ENCODE peak calls at places on chromosomes 7 and 10, in seven cellular contexts. One of them, this sample, is unnamed.

GRCh38 chr7:42832672-42833071 is 79.2 kb downstream of the C7orf25 start:
- DNase-seq in NB4: no peak
- DNase-seq in IMR-90: no peak
- DNase-seq in prostate gland: no peak
- DNase-seq in body of pancreas: no peak
- DNase-seq in heart left ventricle: no peak
- DNase-seq in A549: no peak
- DNase-seq in this sample: no peak

GRCh38 chr10:29804025-29804852 is 169.5 kb upstream of the SVIL start:
- DNase-seq in NB4: peak
- DNase-seq in IMR-90: peak
- DNase-seq in prostate gland: peak
- DNase-seq in body of pancreas: peak
- DNase-seq in heart left ventricle: peak
- DNase-seq in A549: peak
- DNase-seq in this sample: no peak

GRCh38 chr10:110880012-110880411 is 8.3 kb downstream of the PDCD4 start:
- DNase-seq in NB4: no peak
- DNase-seq in IMR-90: no peak
- DNase-seq in prostate gland: no peak
- DNase-seq in body of pancreas: no peak
- DNase-seq in heart left ventricle: no peak
- DNase-seq in A549: no peak
- DNase-seq in this sample: no peak

GRCh38 chr7:130350945-130351663 is 6.5 kb downstream of the CPA5 start:
- DNase-seq in NB4: no peak
- DNase-seq in IMR-90: no peak
- DNase-seq in prostate gland: no peak
- DNase-seq in body of pancreas: no peak
- DNase-seq in heart left ventricle: peak
- DNase-seq in A549: no peak
- DNase-seq in this sample: no peak

GRCh38 chr7:115368998-115369397 is 447.1 kb downstream of the MDFIC start:
- DNase-seq in NB4: no peak
- DNase-seq in IMR-90: no peak
- DNase-seq in prostate gland: no peak
- DNase-seq in body of pancreas: no peak
- DNase-seq in heart left ventricle: no peak
- DNase-seq in A549: no peak
- DNase-seq in this sample: no peak

GRCh38 chr7:113582471-113582870 is 336.3 kb downstream of the PPP1R3A start:
- DNase-seq in NB4: no peak
- DNase-seq in IMR-90: no peak
- DNase-seq in prostate gland: no peak
- DNase-seq in body of pancreas: no peak
- DNase-seq in heart left ventricle: no peak
- DNase-seq in A549: no peak
- DNase-seq in this sample: no peak

GRCh38 chr7:148819697-148820332 is 64.3 kb downstream of the EZH2 start:
- DNase-seq in NB4: no peak
- DNase-seq in IMR-90: peak
- DNase-seq in prostate gland: no peak
- DNase-seq in body of pancreas: no peak
- DNase-seq in heart left ventricle: no peak
- DNase-seq in A549: no peak
- DNase-seq in this sample: no peak

GRCh38 chr7:10815546-10815945 is 158.1 kb upstream of the PHF14 start:
- DNase-seq in NB4: no peak
- DNase-seq in IMR-90: no peak
- DNase-seq in prostate gland: no peak
- DNase-seq in body of pancreas: no peak
- DNase-seq in heart left ventricle: no peak
- DNase-seq in A549: no peak
- DNase-seq in this sample: no peak

GRCh38 chr7:117706191-117706590 is 167.1 kb downstream of the CTTNBP2 start:
- DNase-seq in NB4: no peak
- DNase-seq in IMR-90: no peak
- DNase-seq in prostate gland: no peak
- DNase-seq in body of pancreas: no peak
- DNase-seq in heart left ventricle: no peak
- DNase-seq in A549: no peak
- DNase-seq in this sample: no peak

GRCh38 chr10:118243907-118244306 is 98.2 kb downstream of the FAM204A start:
- DNase-seq in NB4: no peak
- DNase-seq in IMR-90: no peak
- DNase-seq in prostate gland: peak
- DNase-seq in body of pancreas: no peak
- DNase-seq in heart left ventricle: no peak
- DNase-seq in A549: no peak
- DNase-seq in this sample: no peak

GRCh38 chr10:76643465-76643864 is 994.1 kb downstream of the KCNMA1 start:
- DNase-seq in NB4: no peak
- DNase-seq in IMR-90: no peak
- DNase-seq in prostate gland: no peak
- DNase-seq in body of pancreas: peak
- DNase-seq in heart left ventricle: no peak
- DNase-seq in A549: no peak
- DNase-seq in this sample: peak

GRCh38 chr7:148772297-148773089 is 73.8 kb downstream of the CUL1 start:
- DNase-seq in NB4: peak
- DNase-seq in IMR-90: peak
- DNase-seq in prostate gland: no peak
- DNase-seq in body of pancreas: no peak
- DNase-seq in heart left ventricle: no peak
- DNase-seq in A549: peak
- DNase-seq in this sample: no peak

GRCh38 chr7:23477170-23477525 is 6.9 kb upstream of the IGF2BP3 start:
- DNase-seq in NB4: no peak
- DNase-seq in IMR-90: no peak
- DNase-seq in prostate gland: no peak
- DNase-seq in body of pancreas: no peak
- DNase-seq in heart left ventricle: no peak
- DNase-seq in A549: no peak
- DNase-seq in this sample: no peak

GRCh38 chr7:121369462-121369861 is 26.6 kb downstream of the FAM3C start:
- DNase-seq in NB4: no peak
- DNase-seq in IMR-90: peak
- DNase-seq in prostate gland: no peak
- DNase-seq in body of pancreas: no peak
- DNase-seq in heart left ventricle: no peak
- DNase-seq in A549: peak
- DNase-seq in this sample: no peak

GRCh38 chr10:4835494-4835918 is 9.5 kb downstream of the AKR1E2 start:
- DNase-seq in NB4: no peak
- DNase-seq in IMR-90: no peak
- DNase-seq in prostate gland: no peak
- DNase-seq in body of pancreas: no peak
- DNase-seq in heart left ventricle: no peak
- DNase-seq in A549: no peak
- DNase-seq in this sample: no peak

GRCh38 chr7:13411641-13412040 is 577.8 kb downstream of the ETV1 start:
- DNase-seq in NB4: no peak
- DNase-seq in IMR-90: no peak
- DNase-seq in prostate gland: no peak
- DNase-seq in body of pancreas: no peak
- DNase-seq in heart left ventricle: no peak
- DNase-seq in A549: no peak
- DNase-seq in this sample: no peak

GRCh38 chr10:35563266-35563891 is 41.8 kb upstream of the GJD4 start:
- DNase-seq in NB4: peak
- DNase-seq in IMR-90: peak
- DNase-seq in prostate gland: peak
- DNase-seq in body of pancreas: peak
- DNase-seq in heart left ventricle: peak
- DNase-seq in A549: peak
- DNase-seq in this sample: peak

GRCh38 chr10:3008518-3009195 is 58.7 kb upstream of the PFKP start:
- DNase-seq in NB4: no peak
- DNase-seq in IMR-90: peak
- DNase-seq in prostate gland: no peak
- DNase-seq in body of pancreas: no peak
- DNase-seq in heart left ventricle: no peak
- DNase-seq in A549: no peak
- DNase-seq in this sample: no peak

DNA sequence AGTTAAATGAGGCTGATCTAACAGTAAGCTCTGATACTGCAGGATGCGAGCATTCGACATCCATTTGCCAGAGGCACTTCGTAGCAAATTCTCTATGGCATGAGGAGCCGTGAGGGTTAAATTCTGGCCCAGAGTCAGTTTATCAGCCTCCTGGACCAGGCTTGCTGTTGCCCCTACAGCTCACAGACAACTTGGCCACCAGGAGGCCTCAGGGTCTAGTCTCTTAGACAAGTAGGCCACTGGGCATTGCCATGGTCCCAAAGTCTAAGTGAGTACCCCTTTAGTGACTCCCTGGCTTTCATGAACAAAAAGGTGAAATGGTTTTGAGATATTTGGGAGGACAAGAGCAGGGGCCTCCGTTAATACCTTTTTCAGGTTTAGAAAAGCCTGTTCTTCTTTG is 178.0 kb upstream of the MBL2 start:
- DNase-seq in NB4: no peak
- DNase-seq in IMR-90: no peak
- DNase-seq in prostate gland: no peak
- DNase-seq in body of pancreas: no peak
- DNase-seq in heart left ventricle: no peak
- DNase-seq in A549: no peak
- DNase-seq in this sample: no peak
- TF ChIP-seq POLR2A in NB4: no peak
- TF ChIP-seq POLR2A in IMR-90: no peak
- TF ChIP-seq POLR2A in prostate gland: no peak
- TF ChIP-seq POLR2A in body of pancreas: no peak
- TF ChIP-seq POLR2A in heart left ventricle: no peak
- TF ChIP-seq POLR2A in A549: no peak
- TF ChIP-seq POLR2A in this sample: no peak

GRCh38 chr10:43393606-43394360 is 15.2 kb downstream of the HNRNPF start:
- DNase-seq in NB4: peak
- DNase-seq in IMR-90: no peak
- DNase-seq in prostate gland: no peak
- DNase-seq in body of pancreas: no peak
- DNase-seq in heart left ventricle: no peak
- DNase-seq in A549: no peak
- DNase-seq in this sample: no peak

GRCh38 chr10:43396928-43397624 is 11.9 kb downstream of the HNRNPF start:
- DNase-seq in NB4: peak
- DNase-seq in IMR-90: peak
- DNase-seq in prostate gland: peak
- DNase-seq in body of pancreas: peak
- DNase-seq in heart left ventricle: peak
- DNase-seq in A549: peak
- DNase-seq in this sample: peak

GRCh38 chr10:43395571-43396060 is 13.4 kb downstream of the HNRNPF start:
- DNase-seq in NB4: no peak
- DNase-seq in IMR-90: peak
- DNase-seq in prostate gland: no peak
- DNase-seq in body of pancreas: no peak
- DNase-seq in heart left ventricle: peak
- DNase-seq in A549: no peak
- DNase-seq in this sample: no peak

GRCh38 chr10:43394868-43395267 is 14.1 kb downstream of the HNRNPF start:
- DNase-seq in NB4: no peak
- DNase-seq in IMR-90: no peak
- DNase-seq in prostate gland: no peak
- DNase-seq in body of pancreas: no peak
- DNase-seq in heart left ventricle: no peak
- DNase-seq in A549: no peak
- DNase-seq in this sample: no peak

GRCh38 chr10:43396061-43396927 is 12.7 kb downstream of the HNRNPF start:
- DNase-seq in NB4: peak
- DNase-seq in IMR-90: peak
- DNase-seq in prostate gland: peak
- DNase-seq in body of pancreas: peak
- DNase-seq in heart left ventricle: peak
- DNase-seq in A549: peak
- DNase-seq in this sample: peak
- TF ChIP-seq POLR2A in NB4: peak
- TF ChIP-seq POLR2A in IMR-90: peak
- TF ChIP-seq POLR2A in prostate gland: peak
- TF ChIP-seq POLR2A in body of pancreas: peak
- TF ChIP-seq POLR2A in heart left ventricle: no peak
- TF ChIP-seq POLR2A in A549: peak
- TF ChIP-seq POLR2A in this sample: no peak

DNA sequence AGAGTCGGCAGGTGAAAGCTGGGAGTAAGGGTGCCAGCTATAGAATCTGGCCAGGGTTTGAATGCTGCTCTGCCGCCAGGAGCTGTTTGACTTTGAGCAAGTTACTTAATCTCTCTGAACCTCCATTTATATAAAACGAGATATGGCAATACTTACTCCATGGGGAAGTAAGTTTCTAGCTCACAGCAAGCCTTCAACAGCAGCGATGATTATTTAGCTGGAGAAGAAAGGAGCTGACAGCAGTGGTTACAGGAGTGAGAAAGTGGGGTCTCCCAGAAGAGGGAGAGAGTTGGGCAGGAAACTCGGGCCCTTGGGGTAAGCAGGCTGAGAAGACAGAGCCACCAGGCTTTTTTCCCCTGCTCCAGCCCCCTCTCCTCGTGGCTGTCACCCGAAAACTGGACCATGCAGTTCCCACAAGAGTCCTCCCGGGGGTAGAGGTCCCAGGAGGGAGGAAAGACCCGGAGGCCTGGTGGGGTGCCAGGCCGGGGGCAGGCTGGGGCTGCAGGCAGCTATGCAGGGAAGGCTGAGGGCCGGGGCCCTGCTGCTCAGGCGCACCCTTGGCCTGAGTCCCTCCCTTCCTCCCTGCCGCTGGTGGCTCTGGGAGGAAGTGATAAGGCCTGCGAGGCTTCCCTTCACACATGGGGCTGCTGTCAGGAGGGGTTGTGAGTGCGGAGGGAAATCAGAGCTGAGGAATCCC is 3.5 kb downstream of the NOS3 start:
- DNase-seq in NB4: peak
- DNase-seq in IMR-90: no peak
- DNase-seq in prostate gland: no peak
- DNase-seq in body of pancreas: no peak
- DNase-seq in heart left ventricle: peak
- DNase-seq in A549: no peak
- DNase-seq in this sample: no peak
- TF ChIP-seq POLR2A in NB4: peak
- TF ChIP-seq POLR2A in IMR-90: no peak
- TF ChIP-seq POLR2A in prostate gland: no peak
- TF ChIP-seq POLR2A in body of pancreas: no peak
- TF ChIP-seq POLR2A in heart left ventricle: peak
- TF ChIP-seq POLR2A in A549: no peak
- TF ChIP-seq POLR2A in this sample: no peak

DNA sequence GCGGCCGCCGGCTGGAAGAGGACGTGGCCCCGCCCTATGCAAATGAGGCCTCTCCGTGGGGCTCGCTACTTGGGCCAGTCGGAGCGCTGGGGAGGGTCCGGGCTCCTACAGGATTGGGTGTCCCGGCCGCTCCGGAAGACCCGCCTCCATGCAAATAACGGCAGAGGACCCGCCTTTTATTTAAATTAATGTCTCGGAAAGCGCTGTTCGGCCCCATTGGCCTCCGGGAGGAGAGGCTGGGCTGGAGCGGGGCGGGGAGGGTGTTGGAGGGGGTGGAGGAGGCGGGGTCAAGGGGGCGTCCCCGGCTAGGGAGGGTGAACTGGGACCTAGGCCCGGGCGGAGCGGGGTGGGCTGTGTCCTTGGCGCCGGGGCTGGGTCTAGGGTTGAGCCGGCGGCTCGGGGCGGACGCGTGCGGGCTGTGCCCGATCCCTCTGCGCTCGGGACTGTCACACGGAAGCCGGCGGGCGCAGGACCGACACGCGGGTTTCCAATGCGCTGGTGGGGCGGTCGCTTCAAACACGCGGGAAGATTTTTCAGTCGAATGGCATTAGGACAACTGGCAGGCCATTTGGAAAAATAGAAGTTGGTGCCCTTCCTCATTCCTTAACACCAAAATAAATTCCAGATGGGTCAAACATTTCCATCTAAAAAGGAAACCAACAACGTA is 344 bp upstream of the POLM start:
- DNase-seq in NB4: peak
- DNase-seq in IMR-90: peak
- DNase-seq in prostate gland: peak
- DNase-seq in body of pancreas: peak
- DNase-seq in heart left ventricle: peak
- DNase-seq in A549: peak
- DNase-seq in this sample: peak
- TF ChIP-seq POLR2A in NB4: peak
- TF ChIP-seq POLR2A in IMR-90: no peak
- TF ChIP-seq POLR2A in prostate gland: peak
- TF ChIP-seq POLR2A in body of pancreas: peak
- TF ChIP-seq POLR2A in heart left ventricle: peak
- TF ChIP-seq POLR2A in A549: peak
- TF ChIP-seq POLR2A in this sample: peak